ENCODE peak calls at places on chromosomes 3 and 15, in six cellular contexts. Q is MM.1S; F is activated B cell treated with CpG ODN at 0.5 μM for 24 hours; L is left cardiac atrium; J is effector CD4-positive, alpha-beta T cell; N is heart left ventricle. C is an unnamed sample.

GRCh38 chr15:79896131-79896633 is 632 bp downstream of the MTHFS start:
- DNase-seq in F (no peak), Q (no peak), J (no peak), N (no peak), L (no peak), C (no peak)

GRCh38 chr3:136193273-136194043 is 2.7 kb downstream of the MSL2 start:
- DNase-seq in N (no peak), J (no peak), Q (peak; percentile 34), F (no peak), L (no peak), C (no peak)

GRCh38 chr3:185401319-185401955 is 38.5 kb downstream of the MAP3K13 start:
- DNase-seq in F (no peak), N (no peak), J (no peak), L (no peak), Q (no peak), C (no peak)

GRCh38 chr3:22245122-22245521 is 494.1 kb upstream of the ZNF385D start:
- DNase-seq in L (peak; percentile 19), Q (no peak), J (no peak), N (peak; percentile 30), F (no peak), C (peak; percentile 15)

GRCh38 chr3:52015431-52016256 is 19.9 kb upstream of the RPL29 start:
- DNase-seq in J (no peak), Q (no peak), N (no peak), L (no peak), F (no peak), C (no peak)

GRCh38 chr3:150775001-150775599 is 12.1 kb upstream of the SIAH2 start:
- DNase-seq in N (no peak), F (no peak), J (no peak), L (no peak), Q (no peak), C (no peak)

GRCh38 chr3:177468816-177469590 is 271.7 kb upstream of the TBL1XR1 start:
- DNase-seq in J (no peak), F (no peak), Q (no peak), L (no peak), N (no peak), C (no peak)

GRCh38 chr3:169913270-169913780 is 2.0 kb downstream of the SAMD7 start:
- DNase-seq in L (no peak), F (no peak), Q (no peak), J (no peak), N (no peak), C (no peak)

GRCh38 chr15:63583027-63583426 is 14.2 kb upstream of the FBXL22 start:
- DNase-seq in N (no peak), J (no peak), Q (no peak), F (no peak), L (no peak), C (no peak)

GRCh38 chr3:131610174-131610573 is 107.4 kb upstream of the MRPL3 start:
- DNase-seq in N (no peak), F (no peak), L (no peak), J (no peak), Q (no peak), C (no peak)

GRCh38 chr15:88498991-88499390 is 31.5 kb downstream of the MRPS11 start:
- DNase-seq in Q (no peak), F (no peak), L (no peak), J (no peak), N (peak; percentile 57), C (no peak)

GRCh38 chr3:185527364-185527763 is 25.0 kb downstream of the LIPH start:
- DNase-seq in F (no peak), N (no peak), Q (no peak), J (no peak), L (no peak), C (no peak)

GRCh38 chr3:21893250-21893649 is 142.2 kb upstream of the ZNF385D start:
- DNase-seq in N (no peak), F (no peak), L (no peak), Q (no peak), J (no peak), C (no peak)

GRCh38 chr3:184632551-184632950 is 71.0 kb downstream of the EPHB3 start:
- DNase-seq in Q (no peak), L (no peak), J (no peak), N (peak; percentile 38), F (no peak), C (no peak)

GRCh38 chr15:40103124-40103858 is 5.4 kb downstream of the BMF start:
- DNase-seq in Q (no peak), N (peak; percentile 92), J (no peak), F (no peak), L (peak; percentile 79), C (peak; percentile 80)

GRCh38 chr15:35305906-35306305 is 220.8 kb upstream of the NANOGP8 start:
- DNase-seq in L (no peak), N (no peak), Q (no peak), J (no peak), F (no peak), C (no peak)

GRCh38 chr3:124836448-124836847 is 50.7 kb downstream of the ITGB5 start:
- DNase-seq in J (no peak), L (no peak), F (no peak), N (no peak), Q (no peak), C (no peak)

GRCh38 chr3:190183121-190183520 is 62.4 kb upstream of the P3H2 start:
- DNase-seq in Q (no peak), L (no peak), N (no peak), J (no peak), F (no peak), C (no peak)

GRCh38 chr3:44529927-44530326 is 25.1 kb upstream of the ZKSCAN7 start:
- DNase-seq in F (no peak), J (no peak), N (no peak), L (no peak), Q (peak; percentile 18), C (no peak)

GRCh38 chr3:8443829-8444791 is 57.5 kb upstream of the LMCD1 start:
- DNase-seq in L (peak; percentile 91), Q (no peak), F (no peak), J (no peak), N (peak; percentile 88), C (peak; percentile 81)

GRCh38 chr3:70861234-70861633 is 548.8 kb upstream of the MDFIC2 start:
- DNase-seq in L (no peak), F (no peak), N (no peak), Q (no peak), J (no peak), C (no peak)

GRCh38 chr15:67076147-67076843 is 10.9 kb downstream of the SMAD3 start:
- DNase-seq in F (peak; percentile 56), L (peak; percentile 61), J (no peak), N (no peak), Q (no peak), C (no peak)

GRCh38 chr3:183038764-183039163 is 58.4 kb upstream of the DCUN1D1 start:
- DNase-seq in Q (no peak), J (no peak), N (no peak), L (no peak), F (no peak), C (no peak)

GRCh38 chr3:89426060-89426459 is 318.6 kb downstream of the EPHA3 start:
- DNase-seq in F (no peak), L (no peak), Q (no peak), J (no peak), N (no peak), C (no peak)

GRCh38 chr15:94370197-94370987 is 139.0 kb downstream of the MCTP2 start:
- DNase-seq in N (no peak), Q (no peak), F (no peak), L (no peak), J (no peak), C (no peak)

GRCh38 chr3:64166584-64167155 is 58.6 kb downstream of the PRICKLE2 start:
- DNase-seq in L (no peak), J (no peak), N (no peak), F (no peak), Q (no peak), C (no peak)

GRCh38 chr3:159839561-159840379 is 148.9 kb upstream of the IL12A start:
- DNase-seq in J (no peak), F (no peak), Q (no peak), L (no peak), N (peak; percentile 35), C (peak; percentile 31)

GRCh38 chr3:123834631-123835030 is 49.5 kb downstream of the MYLK start:
- DNase-seq in Q (peak; percentile 43), J (no peak), N (no peak), F (no peak), L (no peak), C (no peak)

GRCh38 chr3:119304201-119304713 is 10.1 kb downstream of the ARHGAP31 start:
- DNase-seq in Q (no peak), F (no peak), N (no peak), J (no peak), L (no peak), C (no peak)

GRCh38 chr3:188229177-188229576 is 75.2 kb downstream of the LPP start:
- DNase-seq in L (no peak), N (no peak), J (no peak), Q (no peak), F (no peak), C (no peak)

GRCh38 chr15:64702816-64703631 is 72.4 kb downstream of the RBPMS2 start:
- DNase-seq in L (peak; percentile 98), J (peak; percentile 94), Q (peak; percentile 91), N (peak; percentile 99), F (peak; percentile 96), C (peak; percentile 96)

GRCh38 chr15:36106640-36107335 is 472.6 kb upstream of the CDIN1 start:
- DNase-seq in N (peak; percentile 33), J (no peak), L (no peak), Q (no peak), F (no peak), C (no peak)

GRCh38 chr3:12916159-12916558 is 74.8 kb upstream of the RPL32 start:
- DNase-seq in N (no peak), F (no peak), J (no peak), L (no peak), Q (no peak), C (no peak)

GRCh38 chr3:50490438-50490970 is 12.9 kb downstream of the CACNA2D2 start:
- DNase-seq in N (no peak), J (no peak), Q (no peak), F (no peak), L (no peak), C (no peak)

GRCh38 chr3:161371441-161372320 is at the start of gene SPTSSB:
- DNase-seq in J (peak; percentile 26), Q (peak; percentile 57), N (peak; percentile 37), L (peak; percentile 25), F (no peak), C (no peak)

GRCh38 chr15:44879066-44879465 is 77.4 kb upstream of the TERB2 start:
- DNase-seq in Q (no peak), L (no peak), J (no peak), N (no peak), F (no peak), C (no peak)

GRCh38 chr3:84666468-84666867 is 292.3 kb upstream of the CADM2 start:
- DNase-seq in F (no peak), L (no peak), Q (no peak), N (no peak), J (no peak), C (no peak)

GRCh38 chr3:197205265-197205664 is 93.1 kb downstream of the DLG1 start:
- DNase-seq in N (no peak), Q (no peak), L (no peak), F (no peak), J (no peak), C (no peak)